ENCODE peak calls at places on chromosome 6, in nine cellular contexts. One of them, this sample, is unnamed.

GRCh38 chr6:107555449-107555848 is 65.5 kb downstream of the SOBP start:
- DNase-seq in Kasumi-1: no peak
- DNase-seq in GM23248: no peak
- DNase-seq in GM10248: no peak
- DNase-seq in AG04449: no peak
- DNase-seq in body of pancreas: no peak
- DNase-seq in B cell: no peak
- DNase-seq in GM03348: no peak
- DNase-seq in endothelial cell of umbilical vein: no peak
- DNase-seq in this sample: no peak

GRCh38 chr6:35435075-35435837 is 16.9 kb upstream of the FANCE start:
- DNase-seq in Kasumi-1: no peak
- DNase-seq in GM23248: no peak
- DNase-seq in GM10248: no peak
- DNase-seq in AG04449: no peak
- DNase-seq in body of pancreas: no peak
- DNase-seq in B cell: no peak
- DNase-seq in GM03348: no peak
- DNase-seq in endothelial cell of umbilical vein: no peak
- DNase-seq in this sample: no peak

GRCh38 chr6:166624275-166624674 is 2.8 kb downstream of the RPS6KA2 start:
- DNase-seq in Kasumi-1: peak; percentile 85
- DNase-seq in GM23248: peak; percentile 79
- DNase-seq in GM10248: no peak
- DNase-seq in AG04449: peak; percentile 63
- DNase-seq in body of pancreas: no peak
- DNase-seq in B cell: no peak
- DNase-seq in GM03348: peak; percentile 67
- DNase-seq in endothelial cell of umbilical vein: peak; percentile 28
- DNase-seq in this sample: peak; percentile 67

GRCh38 chr6:29589423-29590048 is 4.6 kb downstream of the OR2H2 start:
- DNase-seq in Kasumi-1: peak; percentile 42
- DNase-seq in GM23248: peak; percentile 58
- DNase-seq in GM10248: peak; percentile 58
- DNase-seq in AG04449: peak; percentile 5
- DNase-seq in body of pancreas: peak; percentile 57
- DNase-seq in B cell: peak; percentile 56
- DNase-seq in GM03348: peak; percentile 75
- DNase-seq in endothelial cell of umbilical vein: peak; percentile 57
- DNase-seq in this sample: peak; percentile 54

GRCh38 chr6:116390571-116390970 is 19.8 kb downstream of the DSE start:
- DNase-seq in Kasumi-1: no peak
- DNase-seq in GM23248: no peak
- DNase-seq in GM10248: peak; percentile 34
- DNase-seq in AG04449: no peak
- DNase-seq in body of pancreas: no peak
- DNase-seq in B cell: no peak
- DNase-seq in GM03348: no peak
- DNase-seq in endothelial cell of umbilical vein: no peak
- DNase-seq in this sample: no peak

GRCh38 chr6:130424704-130425103 is 58.9 kb downstream of the TMEM200A start:
- DNase-seq in Kasumi-1: no peak
- DNase-seq in GM23248: no peak
- DNase-seq in GM10248: no peak
- DNase-seq in AG04449: no peak
- DNase-seq in body of pancreas: no peak
- DNase-seq in B cell: no peak
- DNase-seq in GM03348: no peak
- DNase-seq in endothelial cell of umbilical vein: no peak
- DNase-seq in this sample: no peak

GRCh38 chr6:159053781-159054398 is 9.1 kb upstream of the TAGAP start:
- DNase-seq in Kasumi-1: peak; percentile 60
- DNase-seq in GM23248: no peak
- DNase-seq in GM10248: no peak
- DNase-seq in AG04449: no peak
- DNase-seq in body of pancreas: no peak
- DNase-seq in B cell: no peak
- DNase-seq in GM03348: no peak
- DNase-seq in endothelial cell of umbilical vein: no peak
- DNase-seq in this sample: no peak

GRCh38 chr6:12403201-12403826 is 113.2 kb downstream of the EDN1 start:
- DNase-seq in Kasumi-1: no peak
- DNase-seq in GM23248: peak; percentile 89
- DNase-seq in GM10248: no peak
- DNase-seq in AG04449: no peak
- DNase-seq in body of pancreas: no peak
- DNase-seq in B cell: no peak
- DNase-seq in GM03348: peak; percentile 76
- DNase-seq in endothelial cell of umbilical vein: peak; percentile 63
- DNase-seq in this sample: peak; percentile 82

GRCh38 chr6:130958468-130958867 is 104.6 kb downstream of the EPB41L2 start:
- DNase-seq in Kasumi-1: no peak
- DNase-seq in GM23248: peak; percentile 23
- DNase-seq in GM10248: no peak
- DNase-seq in AG04449: no peak
- DNase-seq in body of pancreas: no peak
- DNase-seq in B cell: no peak
- DNase-seq in GM03348: no peak
- DNase-seq in endothelial cell of umbilical vein: no peak
- DNase-seq in this sample: no peak

GRCh38 chr6:169326067-169326799 is 72.6 kb upstream of the THBS2 start:
- DNase-seq in Kasumi-1: peak; percentile 21
- DNase-seq in GM23248: peak; percentile 29
- DNase-seq in GM10248: no peak
- DNase-seq in AG04449: no peak
- DNase-seq in body of pancreas: no peak
- DNase-seq in B cell: no peak
- DNase-seq in GM03348: peak; percentile 35
- DNase-seq in endothelial cell of umbilical vein: no peak
- DNase-seq in this sample: peak; percentile 68

GRCh38 chr6:139296927-139297326 is 5.1 kb upstream of the TXLNB start:
- DNase-seq in Kasumi-1: peak; percentile 94
- DNase-seq in GM23248: peak; percentile 64
- DNase-seq in GM10248: no peak
- DNase-seq in AG04449: no peak
- DNase-seq in body of pancreas: no peak
- DNase-seq in B cell: no peak
- DNase-seq in GM03348: peak; percentile 53
- DNase-seq in endothelial cell of umbilical vein: no peak
- DNase-seq in this sample: peak; percentile 73

GRCh38 chr6:106098383-106099234 is 12.5 kb downstream of the PRDM1 start:
- DNase-seq in Kasumi-1: no peak
- DNase-seq in GM23248: peak; percentile 50
- DNase-seq in GM10248: no peak
- DNase-seq in AG04449: no peak
- DNase-seq in body of pancreas: peak; percentile 39
- DNase-seq in B cell: peak; percentile 61
- DNase-seq in GM03348: peak; percentile 20
- DNase-seq in endothelial cell of umbilical vein: peak; percentile 71
- DNase-seq in this sample: peak; percentile 77

GRCh38 chr6:7846971-7847818 is 63.4 kb downstream of the TXNDC5 start:
- DNase-seq in Kasumi-1: no peak
- DNase-seq in GM23248: peak; percentile 67
- DNase-seq in GM10248: no peak
- DNase-seq in AG04449: no peak
- DNase-seq in body of pancreas: no peak
- DNase-seq in B cell: no peak
- DNase-seq in GM03348: peak; percentile 55
- DNase-seq in endothelial cell of umbilical vein: peak; percentile 74
- DNase-seq in this sample: peak; percentile 31

GRCh38 chr6:75210885-75211739 is 5.3 kb upstream of the COL12A1 start:
- DNase-seq in Kasumi-1: peak; percentile 71
- DNase-seq in GM23248: peak; percentile 88
- DNase-seq in GM10248: peak; percentile 40
- DNase-seq in AG04449: no peak
- DNase-seq in body of pancreas: peak; percentile 58
- DNase-seq in B cell: peak; percentile 62
- DNase-seq in GM03348: peak; percentile 56
- DNase-seq in endothelial cell of umbilical vein: peak; percentile 60
- DNase-seq in this sample: peak; percentile 74

GRCh38 chr6:30548375-30548774 is 7.9 kb downstream of the GNL1 start:
- DNase-seq in Kasumi-1: no peak
- DNase-seq in GM23248: peak; percentile 66
- DNase-seq in GM10248: no peak
- DNase-seq in AG04449: no peak
- DNase-seq in body of pancreas: no peak
- DNase-seq in B cell: no peak
- DNase-seq in GM03348: no peak
- DNase-seq in endothelial cell of umbilical vein: no peak
- DNase-seq in this sample: peak; percentile 48

GRCh38 chr6:90463359-90463758 is 123.5 kb downstream of the MAP3K7 start:
- DNase-seq in Kasumi-1: no peak
- DNase-seq in GM23248: no peak
- DNase-seq in GM10248: no peak
- DNase-seq in AG04449: no peak
- DNase-seq in body of pancreas: no peak
- DNase-seq in B cell: no peak
- DNase-seq in GM03348: no peak
- DNase-seq in endothelial cell of umbilical vein: no peak
- DNase-seq in this sample: no peak

GRCh38 chr6:18327621-18328548 is 59.3 kb upstream of the RNF144B start:
- DNase-seq in Kasumi-1: no peak
- DNase-seq in GM23248: no peak
- DNase-seq in GM10248: no peak
- DNase-seq in AG04449: no peak
- DNase-seq in body of pancreas: no peak
- DNase-seq in B cell: peak; percentile 58
- DNase-seq in GM03348: no peak
- DNase-seq in endothelial cell of umbilical vein: peak; percentile 56
- DNase-seq in this sample: no peak

GRCh38 chr6:5866547-5867051 is 140.1 kb downstream of the NRN1 start:
- DNase-seq in Kasumi-1: no peak
- DNase-seq in GM23248: peak; percentile 78
- DNase-seq in GM10248: no peak
- DNase-seq in AG04449: peak; percentile 40
- DNase-seq in body of pancreas: no peak
- DNase-seq in B cell: no peak
- DNase-seq in GM03348: peak; percentile 63
- DNase-seq in endothelial cell of umbilical vein: peak; percentile 32
- DNase-seq in this sample: peak; percentile 49

GRCh38 chr6:91487729-91488392 is 901.0 kb upstream of the MAP3K7 start:
- DNase-seq in Kasumi-1: peak; percentile 15
- DNase-seq in GM23248: no peak
- DNase-seq in GM10248: no peak
- DNase-seq in AG04449: no peak
- DNase-seq in body of pancreas: no peak
- DNase-seq in B cell: no peak
- DNase-seq in GM03348: no peak
- DNase-seq in endothelial cell of umbilical vein: no peak
- DNase-seq in this sample: no peak

GRCh38 chr6:107641500-107641931 is 151.6 kb downstream of the SOBP start:
- DNase-seq in Kasumi-1: no peak
- DNase-seq in GM23248: no peak
- DNase-seq in GM10248: no peak
- DNase-seq in AG04449: no peak
- DNase-seq in body of pancreas: no peak
- DNase-seq in B cell: no peak
- DNase-seq in GM03348: no peak
- DNase-seq in endothelial cell of umbilical vein: no peak
- DNase-seq in this sample: no peak

GRCh38 chr6:53916804-53917463 is 122.1 kb downstream of the LRRC1 start:
- DNase-seq in Kasumi-1: no peak
- DNase-seq in GM23248: no peak
- DNase-seq in GM10248: no peak
- DNase-seq in AG04449: no peak
- DNase-seq in body of pancreas: no peak
- DNase-seq in B cell: no peak
- DNase-seq in GM03348: no peak
- DNase-seq in endothelial cell of umbilical vein: no peak
- DNase-seq in this sample: no peak

GRCh38 chr6:3211681-3212080 is 15.8 kb downstream of the TUBB2B start:
- DNase-seq in Kasumi-1: no peak
- DNase-seq in GM23248: peak; percentile 57
- DNase-seq in GM10248: no peak
- DNase-seq in AG04449: no peak
- DNase-seq in body of pancreas: peak; percentile 27
- DNase-seq in B cell: no peak
- DNase-seq in GM03348: no peak
- DNase-seq in endothelial cell of umbilical vein: no peak
- DNase-seq in this sample: peak; percentile 61

GRCh38 chr6:118618676-118619377 is 32.6 kb downstream of the CEP85L start:
- DNase-seq in Kasumi-1: peak; percentile 54
- DNase-seq in GM23248: peak; percentile 54
- DNase-seq in GM10248: peak; percentile 49
- DNase-seq in AG04449: no peak
- DNase-seq in body of pancreas: peak; percentile 67
- DNase-seq in B cell: peak; percentile 72
- DNase-seq in GM03348: peak; percentile 66
- DNase-seq in endothelial cell of umbilical vein: peak; percentile 54
- DNase-seq in this sample: peak; percentile 34

GRCh38 chr6:148747145-148747492 is 289 bp downstream of the UST start:
- DNase-seq in Kasumi-1: no peak
- DNase-seq in GM23248: peak; percentile 82
- DNase-seq in GM10248: no peak
- DNase-seq in AG04449: no peak
- DNase-seq in body of pancreas: peak; percentile 54
- DNase-seq in B cell: no peak
- DNase-seq in GM03348: peak; percentile 66
- DNase-seq in endothelial cell of umbilical vein: peak; percentile 14
- DNase-seq in this sample: peak; percentile 69

GRCh38 chr6:56550307-56550706 is 92.4 kb downstream of the DST start:
- DNase-seq in Kasumi-1: no peak
- DNase-seq in GM23248: peak; percentile 41
- DNase-seq in GM10248: no peak
- DNase-seq in AG04449: no peak
- DNase-seq in body of pancreas: no peak
- DNase-seq in B cell: no peak
- DNase-seq in GM03348: no peak
- DNase-seq in endothelial cell of umbilical vein: peak; percentile 21
- DNase-seq in this sample: no peak

GRCh38 chr6:21987501-21987957 is 309.3 kb downstream of the PRL start:
- DNase-seq in Kasumi-1: peak; percentile 80
- DNase-seq in GM23248: peak; percentile 75
- DNase-seq in GM10248: peak; percentile 26
- DNase-seq in AG04449: peak; percentile 82
- DNase-seq in body of pancreas: peak; percentile 53
- DNase-seq in B cell: no peak
- DNase-seq in GM03348: peak; percentile 77
- DNase-seq in endothelial cell of umbilical vein: peak; percentile 96
- DNase-seq in this sample: peak; percentile 94

GRCh38 chr6:50791900-50792508 is 26.7 kb upstream of the TFAP2B start:
- DNase-seq in Kasumi-1: peak; percentile 60
- DNase-seq in GM23248: peak; percentile 75
- DNase-seq in GM10248: peak; percentile 26
- DNase-seq in AG04449: no peak
- DNase-seq in body of pancreas: no peak
- DNase-seq in B cell: no peak
- DNase-seq in GM03348: peak; percentile 66
- DNase-seq in endothelial cell of umbilical vein: peak; percentile 50
- DNase-seq in this sample: peak; percentile 26

GRCh38 chr6:152399409-152399808 is 237.8 kb downstream of the SYNE1 start:
- DNase-seq in Kasumi-1: no peak
- DNase-seq in GM23248: peak; percentile 47
- DNase-seq in GM10248: no peak
- DNase-seq in AG04449: no peak
- DNase-seq in body of pancreas: no peak
- DNase-seq in B cell: no peak
- DNase-seq in GM03348: peak; percentile 24
- DNase-seq in endothelial cell of umbilical vein: no peak
- DNase-seq in this sample: no peak

GRCh38 chr6:163427498-163428254 is 13.2 kb downstream of the QKI start:
- DNase-seq in Kasumi-1: peak; percentile 59
- DNase-seq in GM23248: peak; percentile 80
- DNase-seq in GM10248: no peak
- DNase-seq in AG04449: peak; percentile 62
- DNase-seq in body of pancreas: no peak
- DNase-seq in B cell: no peak
- DNase-seq in GM03348: peak; percentile 56
- DNase-seq in endothelial cell of umbilical vein: peak; percentile 87
- DNase-seq in this sample: peak; percentile 78

GRCh38 chr6:108570518-108570917 is 9.8 kb downstream of the FOXO3 start:
- DNase-seq in Kasumi-1: peak; percentile 20
- DNase-seq in GM23248: peak; percentile 22
- DNase-seq in GM10248: no peak
- DNase-seq in AG04449: no peak
- DNase-seq in body of pancreas: no peak
- DNase-seq in B cell: no peak
- DNase-seq in GM03348: no peak
- DNase-seq in endothelial cell of umbilical vein: no peak
- DNase-seq in this sample: no peak

GRCh38 chr6:14108571-14109410 is 8.8 kb upstream of the CD83 start:
- DNase-seq in Kasumi-1: peak; percentile 93
- DNase-seq in GM23248: no peak
- DNase-seq in GM10248: peak; percentile 68
- DNase-seq in AG04449: no peak
- DNase-seq in body of pancreas: no peak
- DNase-seq in B cell: peak; percentile 88
- DNase-seq in GM03348: no peak
- DNase-seq in endothelial cell of umbilical vein: no peak
- DNase-seq in this sample: no peak

This sample was measured in EL.